ENCODE peak calls at places on chromosomes 4 and X, in ten cellular contexts. L, U, A, Z, J, Y, C, E, I and O are unnamed samples.

GRCh38 chr4:13654158-13654797 is 26.8 kb upstream of the BOD1L1 start:
- DNase-seq in L (peak), U (peak), A (no peak), Z (peak), J (peak), Y (no peak), C (peak), E (peak), I (peak), O (no peak)

GRCh38 chr4:30103455-30103854 is 616.7 kb upstream of the PCDH7 start:
- DNase-seq in L (no peak), U (no peak), A (no peak), Z (no peak), J (peak), Y (no peak), C (no peak), E (no peak), I (peak), O (no peak)

GRCh38 chrX:1212532-1212931 is at the start of gene CRLF2:
- DNase-seq in L (no peak), U (peak), A (no peak), Z (peak), J (peak), Y (no peak), C (no peak), E (no peak), I (no peak), O (no peak)

GRCh38 chr4:65670331-65671031 is at the start of gene EPHA5:
- DNase-seq in L (peak), U (peak), A (peak), Z (peak), J (peak), Y (peak), C (peak), E (peak), I (peak), O (peak)

GRCh38 chr4:73001885-73002284 is 67.6 kb downstream of the COX18 start:
- DNase-seq in L (no peak), U (no peak), A (no peak), Z (no peak), J (no peak), Y (no peak), C (no peak), E (no peak), I (no peak), O (no peak)

GRCh38 chr4:154485127-154485773 is 6.3 kb downstream of the DCHS2 start:
- DNase-seq in L (no peak), U (no peak), A (no peak), Z (no peak), J (no peak), Y (no peak), C (peak), E (no peak), I (no peak), O (no peak)

GRCh38 chrX:63754141-63754859 is 30.7 kb downstream of the ARHGEF9 start:
- DNase-seq in L (no peak), U (no peak), A (no peak), Z (no peak), J (peak), Y (no peak), C (no peak), E (peak), I (peak), O (no peak)

GRCh38 chr4:71864380-71864779 is 80.5 kb upstream of the GC start:
- DNase-seq in L (no peak), U (no peak), A (no peak), Z (no peak), J (no peak), Y (no peak), C (no peak), E (no peak), I (no peak), O (no peak)

GRCh38 chr4:84481077-84481878 is 17.8 kb downstream of the NKX6-1 start:
- DNase-seq in L (no peak), U (no peak), A (no peak), Z (no peak), J (no peak), Y (no peak), C (no peak), E (no peak), I (no peak), O (no peak)

GRCh38 chr4:173287486-173287885 is 46.7 kb downstream of the HMGB2 start:
- DNase-seq in L (no peak), U (no peak), A (no peak), Z (no peak), J (no peak), Y (no peak), C (no peak), E (no peak), I (no peak), O (no peak)

GRCh38 chr4:182716207-182716606 is 201.0 kb downstream of the DCTD start:
- DNase-seq in L (no peak), U (no peak), A (no peak), Z (no peak), J (no peak), Y (no peak), C (no peak), E (no peak), I (no peak), O (no peak)

GRCh38 chr4:137310156-137310555 is 222.1 kb downstream of the PCDH18 start:
- DNase-seq in L (no peak), U (no peak), A (no peak), Z (no peak), J (peak), Y (no peak), C (no peak), E (no peak), I (peak), O (no peak)

GRCh38 chrX:70998402-70999027 is 67.6 kb upstream of the SLC7A3 start:
- DNase-seq in L (peak), U (peak), A (no peak), Z (no peak), J (peak), Y (no peak), C (peak), E (peak), I (peak), O (no peak)

GRCh38 chr4:10115271-10115656 is 1.3 kb downstream of the WDR1 start:
- DNase-seq in L (no peak), U (no peak), A (no peak), Z (no peak), J (peak), Y (no peak), C (no peak), E (no peak), I (peak), O (no peak)

GRCh38 chrX:68691921-68692320 is 44.5 kb downstream of the STARD8 start:
- DNase-seq in L (no peak), U (no peak), A (no peak), Z (no peak), J (no peak), Y (no peak), C (no peak), E (no peak), I (no peak), O (no peak)

GRCh38 chr4:47641755-47642154 is 156.7 kb downstream of the ATP10D start:
- DNase-seq in L (no peak), U (no peak), A (no peak), Z (no peak), J (peak), Y (no peak), C (no peak), E (no peak), I (peak), O (no peak)

GRCh38 chrX:37423864-37424569 is 74.9 kb downstream of the PRRG1 start:
- DNase-seq in L (no peak), U (no peak), A (peak), Z (no peak), J (peak), Y (no peak), C (no peak), E (no peak), I (peak), O (no peak)

GRCh38 chr4:89868999-89869589 is 25.6 kb upstream of the MMRN1 start:
- DNase-seq in L (no peak), U (no peak), A (no peak), Z (no peak), J (peak), Y (no peak), C (no peak), E (no peak), I (no peak), O (no peak)

GRCh38 chrX:111447298-111447697 is 35.3 kb upstream of the DCX start:
- DNase-seq in L (no peak), U (peak), A (no peak), Z (no peak), J (peak), Y (no peak), C (peak), E (no peak), I (peak), O (no peak)

GRCh38 chr4:86894465-86894864 is 2.2 kb upstream of the C4orf36 start:
- DNase-seq in L (no peak), U (peak), A (no peak), Z (no peak), J (no peak), Y (no peak), C (peak), E (no peak), I (peak), O (no peak)

GRCh38 chr4:110003401-110004187 is 90.9 kb downstream of the EGF start:
- DNase-seq in L (no peak), U (no peak), A (no peak), Z (no peak), J (no peak), Y (no peak), C (peak), E (no peak), I (no peak), O (no peak)

GRCh38 chrX:47169273-47169672 is 24.3 kb downstream of the RBM10 start:
- DNase-seq in L (no peak), U (no peak), A (no peak), Z (no peak), J (no peak), Y (no peak), C (no peak), E (no peak), I (no peak), O (no peak)

GRCh38 chrX:47574096-47574553 is 8.1 kb upstream of the TIMP1 start:
- DNase-seq in L (no peak), U (no peak), A (no peak), Z (no peak), J (no peak), Y (no peak), C (no peak), E (no peak), I (no peak), O (no peak)

GRCh38 chrX:153818571-153819397 is 11.6 kb downstream of the PDZD4 start:
- DNase-seq in L (no peak), U (no peak), A (no peak), Z (no peak), J (no peak), Y (no peak), C (peak), E (peak), I (no peak), O (no peak)

GRCh38 chr4:10006236-10006603 is 15.1 kb downstream of the SLC2A9 start:
- DNase-seq in L (peak), U (peak), A (no peak), Z (peak), J (peak), Y (no peak), C (no peak), E (peak), I (peak), O (peak)

GRCh38 chrX:149152941-149153340 is 352.2 kb downstream of the IDS start:
- DNase-seq in L (no peak), U (no peak), A (no peak), Z (no peak), J (peak), Y (no peak), C (no peak), E (no peak), I (no peak), O (no peak)

GRCh38 chrX:37712458-37712857 is 26.9 kb downstream of the XK start:
- DNase-seq in L (no peak), U (no peak), A (no peak), Z (no peak), J (peak), Y (no peak), C (no peak), E (no peak), I (peak), O (no peak)

GRCh38 chrX:151680805-151681204 is 14.5 kb upstream of the PRRG3 start:
- DNase-seq in L (peak), U (peak), A (no peak), Z (no peak), J (peak), Y (no peak), C (peak), E (peak), I (no peak), O (no peak)

GRCh38 chr4:22897520-22898108 is 204.9 kb downstream of the GBA3 start:
- DNase-seq in L (no peak), U (peak), A (no peak), Z (no peak), J (peak), Y (no peak), C (peak), E (peak), I (peak), O (no peak)

GRCh38 chrX:56762220-56762619 is 33.2 kb downstream of the NBDY start:
- DNase-seq in L (no peak), U (no peak), A (no peak), Z (no peak), J (no peak), Y (no peak), C (no peak), E (no peak), I (no peak), O (no peak)

GRCh38 chr4:40550900-40551546 is 78.6 kb downstream of the RBM47 start:
- DNase-seq in L (no peak), U (peak), A (no peak), Z (no peak), J (peak), Y (no peak), C (peak), E (no peak), I (peak), O (no peak)

DNA sequence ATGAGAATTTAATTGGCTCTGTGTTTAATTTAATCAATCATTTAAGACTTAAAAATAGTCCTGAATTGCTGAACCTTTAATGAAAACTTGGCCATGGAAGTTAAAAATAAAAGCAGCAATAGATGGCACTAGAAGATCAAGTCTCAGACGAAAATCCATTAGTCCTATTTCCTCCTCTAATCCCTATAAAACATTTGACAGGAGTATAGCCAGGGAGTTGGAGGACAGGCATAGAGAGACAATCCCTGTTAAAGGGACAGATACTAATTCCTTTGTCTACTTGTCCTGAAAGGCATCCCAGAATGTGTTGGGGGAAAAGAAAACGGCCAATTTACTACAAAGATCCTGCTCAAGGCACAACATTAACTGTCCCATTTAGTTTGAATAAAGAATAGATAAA is 276.3 kb upstream of the TACR3 start:
- DNase-seq in L (no peak), U (peak), A (no peak), Z (no peak), J (peak), Y (no peak), C (no peak), E (no peak), I (peak), O (no peak)
- H3K4me3 ChIP-seq in L (no peak), U (no peak), A (no peak), Z (no peak), J (no peak), Y (no peak), C (no peak), E (no peak), I (no peak), O (no peak)

DNA sequence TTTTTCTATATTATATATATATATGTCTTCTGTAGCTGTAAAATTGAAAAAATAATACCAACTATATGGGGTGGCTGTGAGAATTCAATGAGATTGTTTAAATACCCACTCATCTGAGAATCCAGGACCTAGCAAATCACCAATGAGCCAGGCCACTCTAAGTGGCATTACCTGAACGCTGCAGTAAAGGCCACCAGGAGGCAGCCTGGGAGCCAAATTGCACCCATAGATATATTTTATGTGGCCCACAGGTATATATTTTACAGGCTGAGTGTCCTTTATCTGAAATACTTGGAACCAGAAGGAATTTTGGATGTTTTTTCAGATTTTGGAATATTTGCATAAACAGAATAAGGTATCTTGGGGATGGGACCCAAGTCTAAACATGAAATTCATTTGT is 58.2 kb upstream of the C4orf50 start:
- DNase-seq in L (no peak), U (no peak), A (no peak), Z (no peak), J (no peak), Y (no peak), C (peak), E (no peak), I (no peak), O (no peak)
- TF ChIP-seq CTCF in L (no peak), U (no peak), A (no peak), Z (no peak), J (no peak), Y (no peak), C (peak), E (no peak), I (no peak), O (no peak)

DNA sequence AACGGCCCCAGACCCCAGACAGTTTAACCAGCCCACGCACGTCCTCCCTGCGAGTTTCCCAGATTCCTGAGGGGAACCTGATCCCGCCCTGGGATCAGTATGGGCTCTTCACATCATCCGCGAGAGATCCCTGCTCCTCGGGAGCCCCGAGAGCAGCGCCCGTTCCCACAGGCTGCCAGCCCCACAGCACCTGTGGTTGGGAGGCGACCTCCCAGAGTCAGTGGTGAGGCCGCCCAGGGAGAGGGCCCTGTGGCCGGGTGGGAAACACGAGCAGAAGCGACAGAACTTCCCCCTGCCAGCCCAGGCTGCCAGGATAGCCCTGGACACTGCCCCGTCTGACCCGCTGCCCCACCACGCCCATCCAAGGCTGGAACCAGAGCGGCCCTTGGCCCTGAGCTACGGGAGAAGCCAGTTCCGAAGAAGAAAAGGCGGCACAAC is 32.8 kb downstream of the TSC22D3 start:
- DNase-seq in L (no peak), U (no peak), A (no peak), Z (no peak), J (peak), Y (no peak), C (no peak), E (peak), I (no peak), O (no peak)
- H3K4me3 ChIP-seq in L (peak), U (no peak), A (no peak), Z (peak), J (no peak), Y (no peak), C (no peak), E (peak), I (no peak), O (no peak)

GRCh38 chrX:53377464-53377863 is 45.0 kb downstream of the SMC1A start:
- DNase-seq in L (no peak), U (no peak), A (no peak), Z (no peak), J (no peak), Y (no peak), C (no peak), E (no peak), I (no peak), O (no peak)

GRCh38 chrX:53383376-53384087 is 38.9 kb downstream of the SMC1A start:
- DNase-seq in L (no peak), U (no peak), A (no peak), Z (no peak), J (peak), Y (no peak), C (no peak), E (no peak), I (no peak), O (no peak)

GRCh38 chrX:53374923-53375322 is 47.5 kb downstream of the SMC1A start:
- DNase-seq in L (no peak), U (peak), A (no peak), Z (no peak), J (no peak), Y (no peak), C (peak), E (no peak), I (no peak), O (no peak)

GRCh38 chrX:53379008-53379710 is 43.3 kb downstream of the SMC1A start:
- DNase-seq in L (no peak), U (no peak), A (no peak), Z (no peak), J (no peak), Y (no peak), C (no peak), E (no peak), I (no peak), O (no peak)

DNA sequence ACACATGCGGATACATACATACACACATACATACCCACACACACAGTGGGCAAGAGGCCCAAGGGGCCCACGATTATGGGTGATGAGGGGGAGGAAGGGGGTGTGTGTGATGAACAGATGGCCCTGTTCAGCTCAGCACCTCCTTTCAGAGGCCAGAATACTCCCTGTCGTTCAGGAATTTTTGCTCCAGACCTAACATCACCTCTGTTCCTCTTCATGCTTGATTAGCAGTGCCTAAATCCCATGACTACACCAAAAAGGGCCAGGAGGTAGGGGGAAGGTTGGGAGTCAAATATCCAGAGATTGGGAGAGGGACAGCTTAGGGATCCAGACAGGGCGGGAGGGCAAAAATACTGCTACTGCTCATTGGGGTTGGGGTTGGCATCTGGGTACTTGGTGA is 42.7 kb downstream of the SMC1A start:
- DNase-seq in L (no peak), U (no peak), A (no peak), Z (no peak), J (no peak), Y (no peak), C (no peak), E (no peak), I (no peak), O (no peak)
- TF ChIP-seq CTCF in L (no peak), U (no peak), A (no peak), Z (no peak), J (no peak), Y (no peak), C (no peak), E (no peak), I (no peak), O (no peak)

DNA sequence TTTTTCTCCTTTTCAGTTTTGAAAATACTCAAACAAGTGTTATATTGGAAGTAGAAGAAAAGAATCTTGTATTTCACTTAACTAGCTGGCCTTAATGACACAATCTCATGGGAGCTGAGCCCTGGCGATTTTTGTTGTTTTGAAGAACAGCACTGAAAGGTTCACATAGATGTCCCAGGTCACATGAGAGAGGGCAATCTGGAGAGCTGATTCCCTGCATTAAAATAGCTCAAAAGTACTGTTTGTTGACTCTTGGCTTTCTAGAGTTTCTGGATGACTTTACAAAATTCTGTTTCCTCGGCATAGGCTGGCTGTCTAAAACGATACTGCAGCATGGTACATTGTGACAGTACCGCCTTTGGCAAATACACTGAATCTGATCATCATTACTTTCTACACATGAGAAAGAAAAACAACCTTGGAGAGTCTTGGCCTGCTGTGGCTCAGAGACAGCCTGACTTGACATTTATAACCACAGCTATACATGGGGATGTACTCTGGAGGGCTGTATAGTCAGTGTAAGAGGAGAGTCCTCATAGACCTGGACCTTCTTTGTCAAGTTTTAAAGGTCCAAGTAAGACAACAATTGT is 119.8 kb upstream of the PDLIM3 start:
- DNase-seq in L (no peak), U (no peak), A (no peak), Z (no peak), J (no peak), Y (no peak), C (no peak), E (peak), I (no peak), O (no peak)
- H3K4me3 ChIP-seq in L (peak), U (no peak), A (no peak), Z (peak), J (no peak), Y (no peak), C (no peak), E (peak), I (no peak), O (no peak)

GRCh38 chr4:186132577-186133277 is 28.2 kb downstream of the FAM149A start:
- DNase-seq in L (no peak), U (peak), A (no peak), Z (no peak), J (peak), Y (no peak), C (peak), E (peak), I (peak), O (no peak)
- TF ChIP-seq CTCF in L (no peak), U (peak), A (peak), Z (no peak), J (peak), Y (peak), C (no peak), E (no peak), I (no peak), O (no peak)